ENCODE peak calls at places on chromosome 15, in nine cellular contexts. T is DND-41, P is left lung, Y is H1, L is suprapubic skin, U is cardiac muscle cell, F is astrocyte, E is PC-9, C is stomach. Z is an unnamed sample.

GRCh38 chr15:40878785-40879184 is 4.8 kb upstream of the RHOV start:
- DNase-seq in L (no peak), Y (no peak), U (no peak), C (no peak), T (no peak), F (peak), E (peak), P (no peak), Z (peak)

GRCh38 chr15:68208136-68208535 is 3.0 kb upstream of the CALML4 start:
- DNase-seq in U (no peak), P (no peak), F (no peak), C (peak), Y (no peak), T (no peak), E (no peak), L (peak), Z (no peak)

GRCh38 chr15:33968224-33968623 is at the start of gene CHRM5:
- DNase-seq in Y (no peak), C (no peak), P (no peak), E (no peak), L (no peak), F (no peak), T (no peak), U (no peak), Z (no peak)

GRCh38 chr15:59918994-59919951 is 84.8 kb upstream of the FOXB1 start:
- DNase-seq in E (peak), U (peak), C (no peak), L (no peak), P (no peak), T (no peak), Y (no peak), F (peak), Z (peak)

GRCh38 chr15:77464129-77464865 is 43.6 kb downstream of the HMG20A start:
- DNase-seq in L (no peak), P (no peak), U (no peak), C (no peak), Y (no peak), T (no peak), E (no peak), F (no peak), Z (no peak)

GRCh38 chr15:90883526-90883931 is 775 bp upstream of the FES start:
- DNase-seq in P (peak), L (no peak), T (no peak), C (no peak), Y (no peak), E (no peak), U (no peak), F (no peak), Z (peak)

GRCh38 chr15:82021021-82021420 is 24.8 kb downstream of the MEX3B start:
- DNase-seq in T (no peak), L (no peak), P (no peak), Y (no peak), F (no peak), U (no peak), E (no peak), C (no peak), Z (no peak)

GRCh38 chr15:78082106-78082742 is 4.7 kb upstream of the TBC1D2B start:
- DNase-seq in P (no peak), C (no peak), E (no peak), Y (no peak), L (no peak), U (no peak), F (no peak), T (no peak), Z (no peak)

GRCh38 chr15:51243774-51244173 is 94.6 kb downstream of the CYP19A1 start:
- DNase-seq in P (no peak), Y (no peak), E (no peak), U (no peak), T (no peak), C (no peak), F (no peak), L (no peak), Z (peak)

GRCh38 chr15:42547926-42548257 is 701 bp downstream of the LRRC57 start:
- DNase-seq in C (no peak), T (no peak), U (peak), P (no peak), L (no peak), F (peak), Y (no peak), E (no peak), Z (peak)

GRCh38 chr15:57165992-57166391 is 210.3 kb upstream of the CGNL1 start:
- DNase-seq in P (no peak), E (no peak), T (no peak), F (peak), U (peak), L (no peak), Y (no peak), C (no peak), Z (peak)

GRCh38 chr15:38042707-38043445 is 108.4 kb downstream of the TMCO5A start:
- DNase-seq in F (no peak), Y (no peak), T (no peak), E (no peak), C (no peak), L (no peak), P (no peak), U (peak), Z (no peak)

GRCh38 chr15:42786978-42787377 is 50.0 kb upstream of the CDAN1 start:
- DNase-seq in U (no peak), L (no peak), P (no peak), T (no peak), F (no peak), Y (no peak), C (no peak), E (no peak), Z (no peak)

GRCh38 chr15:25690673-25691543 is 172.2 kb downstream of the ATP10A start:
- DNase-seq in L (no peak), U (peak), E (no peak), P (no peak), Y (no peak), F (peak), C (no peak), T (no peak), Z (peak)

GRCh38 chr15:52227456-52227855 is 36.3 kb upstream of the GNB5 start:
- DNase-seq in L (no peak), T (peak), U (peak), C (peak), E (peak), Y (peak), F (peak), P (no peak), Z (peak)

GRCh38 chr15:67906382-67906781 is 66.5 kb upstream of the RNU6-1 start:
- DNase-seq in F (no peak), P (no peak), U (peak), C (no peak), T (no peak), Y (no peak), E (no peak), L (no peak), Z (peak)

GRCh38 chr15:43111354-43111753 is 5.5 kb upstream of the UBR1 start:
- DNase-seq in L (no peak), T (no peak), E (no peak), Y (no peak), F (no peak), P (no peak), U (no peak), C (no peak), Z (no peak)

GRCh38 chr15:85941186-85941855 is 138.3 kb upstream of the AGBL1 start:
- DNase-seq in L (no peak), Y (no peak), F (peak), E (no peak), U (peak), C (no peak), T (no peak), P (no peak), Z (peak)

GRCh38 chr15:23069496-23070166 is 30.3 kb upstream of the TUBGCP5 start:
- DNase-seq in F (no peak), P (no peak), L (no peak), U (no peak), T (no peak), E (peak), C (no peak), Y (no peak), Z (no peak)

GRCh38 chr15:73586006-73586654 is 47.1 kb downstream of the NPTN start:
- DNase-seq in P (no peak), E (no peak), Y (no peak), U (no peak), F (peak), C (no peak), T (no peak), L (no peak), Z (no peak)

GRCh38 chr15:77370580-77370979 is 49.3 kb downstream of the PEAK1 start:
- DNase-seq in T (no peak), U (peak), P (no peak), E (no peak), L (no peak), Y (no peak), F (no peak), C (no peak), Z (peak)

GRCh38 chr15:89059006-89059405 is 29.2 kb upstream of the ABHD2 start:
- DNase-seq in E (no peak), Y (no peak), P (no peak), U (no peak), F (no peak), L (no peak), T (no peak), C (no peak), Z (no peak)

GRCh38 chr15:36632196-36632595 is 52.8 kb downstream of the CDIN1 start:
- DNase-seq in F (peak), T (no peak), E (peak), P (no peak), C (no peak), U (peak), L (no peak), Y (no peak), Z (peak)

GRCh38 chr15:93180656-93181055 is 91.6 kb upstream of the RGMA start:
- DNase-seq in P (no peak), F (no peak), E (no peak), C (no peak), T (no peak), L (no peak), Y (no peak), U (no peak), Z (no peak)

GRCh38 chr15:96366526-96366877 is 36.0 kb downstream of the NR2F2 start:
- DNase-seq in L (no peak), P (peak), Y (peak), F (no peak), T (no peak), U (no peak), E (no peak), C (no peak), Z (no peak)

DNA sequence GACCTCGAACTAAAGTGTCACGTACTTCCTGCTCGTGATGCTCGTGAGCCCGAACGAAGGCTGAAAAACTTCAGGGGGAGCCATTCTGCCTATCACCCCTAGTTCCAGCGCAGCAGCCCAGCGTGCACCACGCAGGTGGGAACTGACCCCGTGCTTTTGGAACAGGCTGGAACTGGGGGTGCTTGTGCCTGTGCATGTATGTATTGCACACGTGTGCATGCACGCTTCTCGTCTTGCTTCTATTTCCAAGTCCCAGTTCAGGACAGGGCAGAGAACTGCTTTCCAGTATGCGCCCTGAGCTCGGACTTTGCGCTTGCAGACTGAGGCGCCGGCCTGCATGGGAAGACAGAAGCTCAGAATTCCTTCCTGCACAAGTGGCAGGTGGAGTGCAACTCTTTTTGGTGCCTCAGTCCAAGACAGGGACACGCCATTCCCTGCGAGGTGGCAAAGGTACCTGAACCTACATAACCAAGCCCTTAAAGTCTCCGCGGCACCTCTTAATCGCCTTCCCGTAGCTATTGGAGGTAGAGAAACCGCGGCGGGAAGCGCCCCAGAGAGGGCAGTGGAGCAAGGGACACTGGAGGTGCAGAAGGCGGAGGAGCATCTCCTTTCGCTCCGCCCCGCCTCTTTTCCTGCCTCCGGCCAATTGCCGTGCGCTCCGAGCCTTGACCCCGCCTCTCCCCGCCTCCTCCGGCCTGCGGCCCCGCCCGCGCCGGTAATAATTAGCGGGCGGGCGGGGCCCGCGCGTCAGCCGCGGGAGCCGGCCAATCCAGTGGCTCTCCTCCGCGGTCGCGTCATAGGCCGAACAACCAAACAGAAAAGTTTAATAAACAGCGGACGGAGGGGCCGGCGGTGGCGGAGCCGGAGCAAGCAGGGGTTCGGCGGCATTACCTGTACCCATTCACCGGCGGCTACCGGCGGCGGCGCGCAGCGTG is at the start of gene ZFAND6:
- DNase-seq in P (peak), T (peak), Y (peak), E (peak), F (peak), C (peak), L (peak), U (peak), Z (peak)
- TF ChIP-seq CTCF in P (no peak), T (peak), Y (no peak), E (no peak), F (no peak), C (no peak), L (no peak), U (no peak), Z (no peak)

GRCh38 chr15:55869660-55870059 is 123.8 kb downstream of the NEDD4 start:
- DNase-seq in E (no peak), C (no peak), L (no peak), U (no peak), F (no peak), T (no peak), Y (no peak), P (no peak), Z (no peak)

GRCh38 chr15:55868707-55869106 is 124.7 kb downstream of the NEDD4 start:
- DNase-seq in T (no peak), U (no peak), E (no peak), L (no peak), C (no peak), F (peak), Y (no peak), P (no peak), Z (no peak)

GRCh38 chr15:55879181-55879580 is 114.2 kb downstream of the NEDD4 start:
- DNase-seq in C (no peak), Y (no peak), F (peak), U (peak), L (no peak), E (no peak), T (no peak), P (no peak), Z (peak)

GRCh38 chr15:55872471-55872870 is 120.9 kb downstream of the NEDD4 start:
- DNase-seq in L (no peak), U (no peak), Y (no peak), T (no peak), F (no peak), E (no peak), P (no peak), C (no peak), Z (no peak)

DNA sequence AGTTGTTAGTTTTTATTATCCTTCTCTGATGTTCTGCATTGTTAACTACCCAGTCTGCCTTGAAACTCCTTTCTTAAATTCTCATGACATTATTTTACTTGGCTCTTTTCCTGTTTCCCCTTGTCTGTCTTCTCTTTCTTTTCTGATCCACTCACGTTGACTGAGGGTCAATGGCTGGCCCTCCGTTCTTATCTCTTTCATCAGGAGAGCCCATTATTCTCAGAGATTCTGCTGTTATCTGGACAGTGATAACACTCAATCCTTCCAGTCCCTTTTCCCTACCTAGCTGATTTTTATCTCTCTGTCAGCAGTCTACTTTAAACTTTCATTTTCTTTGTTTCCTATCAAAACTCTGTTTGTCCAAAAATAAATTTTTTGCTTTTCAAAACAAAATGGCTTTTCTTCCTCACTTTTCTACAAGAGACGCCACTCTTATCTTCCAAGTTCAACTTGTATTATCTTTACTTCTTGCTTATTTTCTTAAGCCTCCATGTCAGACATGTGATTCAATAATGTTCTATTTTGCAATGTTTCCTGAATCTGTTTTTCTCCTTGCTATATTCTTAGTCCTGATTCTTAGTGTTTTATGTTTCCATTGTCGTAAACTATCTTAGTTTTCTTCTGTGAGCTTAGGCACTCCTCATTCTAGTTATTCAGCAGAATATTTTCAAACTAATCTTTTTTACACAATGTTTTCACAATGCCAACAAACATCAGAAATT is 120.2 kb downstream of the NEDD4 start:
- DNase-seq in Y (no peak), C (no peak), E (no peak), F (peak), P (no peak), U (peak), L (no peak), T (no peak), Z (peak)
- H3K4me3 ChIP-seq in Y (no peak), C (no peak), E (no peak), F (no peak), P (no peak), U (no peak), L (no peak), T (no peak), Z (peak)

DNA sequence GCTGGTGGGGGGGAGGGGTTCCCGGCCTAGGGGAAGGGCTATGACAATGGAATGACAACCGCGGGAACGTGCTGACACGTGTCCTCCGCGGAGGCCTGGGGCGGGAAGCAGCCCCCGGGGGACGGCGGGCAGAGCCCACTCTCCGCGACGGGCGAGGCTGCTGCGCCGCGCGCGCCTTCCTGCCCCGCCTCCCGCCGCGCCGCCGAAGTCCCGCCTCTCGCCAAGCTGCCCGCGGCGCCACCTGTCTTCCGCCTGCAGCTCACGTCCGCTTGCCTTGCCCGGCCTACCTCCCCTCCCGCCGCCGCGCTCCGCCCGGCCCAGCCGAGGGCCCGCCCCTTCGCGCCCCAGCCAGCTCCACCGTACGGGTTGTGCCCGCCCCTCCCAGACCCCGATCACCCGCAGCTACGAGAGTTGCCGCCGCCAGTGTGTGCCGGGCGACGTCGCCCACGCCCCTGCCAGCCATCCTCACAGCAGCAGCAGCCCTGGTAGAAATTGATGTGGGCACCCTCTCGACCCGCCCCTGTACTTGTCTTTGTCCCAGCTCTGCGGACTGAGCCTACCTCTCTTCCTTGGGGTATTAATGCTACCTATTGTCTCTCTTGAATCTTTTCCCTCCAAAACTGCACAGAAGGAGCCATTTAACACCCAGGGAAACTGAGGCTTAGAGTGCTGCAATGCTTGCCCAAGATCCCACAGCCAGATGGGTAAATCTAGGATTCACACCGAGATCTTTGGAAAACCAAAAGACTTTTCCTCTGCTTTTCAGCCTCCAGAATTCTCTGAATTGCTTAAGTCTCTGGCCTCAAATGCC is at the start of gene PARP16:
- DNase-seq in U (peak), L (peak), T (peak), F (peak), Y (peak), E (peak), C (peak), P (peak), Z (peak)
- TF ChIP-seq CTCF in U (peak), L (no peak), T (peak), F (no peak), Y (peak), E (no peak), C (peak), P (peak), Z (peak)

GRCh38 chr15:83694538-83694937 is 40.6 kb downstream of the ADAMTSL3 start:
- DNase-seq in L (no peak), U (peak), Y (no peak), F (no peak), T (no peak), E (no peak), C (no peak), P (no peak), Z (peak)
- H3K4me3 ChIP-seq in L (no peak), U (no peak), Y (no peak), F (no peak), T (no peak), E (no peak), C (no peak), P (no peak), Z (no peak)

GRCh38 chr15:71957026-71957425 is 146.7 kb downstream of the NR2E3 start:
- DNase-seq in L (no peak), Y (no peak), U (no peak), F (peak), P (no peak), C (no peak), E (no peak), T (no peak), Z (peak)
- TF ChIP-seq CTCF in L (no peak), Y (no peak), U (no peak), F (no peak), P (no peak), C (no peak), E (no peak), T (no peak), Z (no peak)

GRCh38 chr15:62598217-62598616 is 433.1 kb upstream of the C2CD4B start:
- DNase-seq in T (no peak), L (no peak), Y (no peak), U (no peak), F (no peak), C (no peak), P (no peak), E (no peak), Z (no peak)
- H3K4me3 ChIP-seq in T (no peak), L (no peak), Y (no peak), U (no peak), F (no peak), C (no peak), P (no peak), E (no peak), Z (no peak)